ENCODE peak calls at places on chromosomes 12 and 14, in six cellular contexts. E is stimulated activated CD8-positive, alpha-beta memory T cell treated with anti-CD3 and anti-CD28 coated beads, Interleukin-15, amount 100 ng/mL, for 24 hours; O is endothelial cell; Z is NCI-H1092 treated with DMSO at 0.1 percent for 48 hours; L is activated CD4-positive, alpha-beta T cell treated with anti-CD3 and anti-CD28 coated beads, Interleukin-2, amount 50 U/mL, for 1 hour; C is fibroblast of mammary gland. U is an unnamed sample.

GRCh38 chr12:46409974-46410373 is 37.4 kb upstream of the SLC38A2 start:
- DNase-seq in L (no peak), O (no peak), C (no peak), E (no peak), Z (no peak), U (no peak)

GRCh38 chr12:57902371-57903042 is 38.9 kb upstream of the ATP23 start:
- DNase-seq in Z (no peak), E (no peak), O (no peak), C (no peak), L (no peak), U (no peak)

GRCh38 chr14:87217023-87217422 is 776.0 kb downstream of the GALC start:
- DNase-seq in O (no peak), Z (no peak), C (no peak), E (no peak), L (no peak), U (no peak)

GRCh38 chr14:36313898-36314297 is 6.5 kb downstream of the MBIP start:
- DNase-seq in E (no peak), O (no peak), C (no peak), Z (peak), L (no peak), U (no peak)

GRCh38 chr12:124599074-124599999 is 31.9 kb upstream of the NCOR2 start:
- DNase-seq in L (no peak), O (no peak), C (peak), E (no peak), Z (no peak), U (no peak)

GRCh38 chr12:53999596-54000104 is 311 bp upstream of the HOXC9 start:
- DNase-seq in O (no peak), Z (peak), C (peak), L (no peak), E (no peak), U (no peak)

GRCh38 chr12:120614873-120615272 is 25.6 kb upstream of the CABP1 start:
- DNase-seq in O (no peak), E (no peak), Z (no peak), C (no peak), L (no peak), U (no peak)

GRCh38 chr12:50101663-50102062 is 2.1 kb upstream of the GPD1 start:
- DNase-seq in L (no peak), E (no peak), C (peak), O (no peak), Z (no peak), U (no peak)

GRCh38 chr12:118098911-118099671 is 4.7 kb downstream of the VSIG10 start:
- DNase-seq in E (no peak), C (no peak), O (no peak), L (no peak), Z (no peak), U (no peak)

GRCh38 chr12:6925543-6926279 is 2.0 kb upstream of the ATN1 start:
- DNase-seq in E (no peak), Z (peak), O (peak), C (peak), L (no peak), U (no peak)

GRCh38 chr12:104337030-104337558 is 33.6 kb downstream of the EID3 start:
- DNase-seq in O (no peak), C (no peak), Z (no peak), E (no peak), L (no peak), U (no peak)

GRCh38 chr12:106288510-106289195 is 13.9 kb upstream of the TCP11L2 start:
- DNase-seq in Z (no peak), L (no peak), O (no peak), C (peak), E (no peak), U (no peak)

GRCh38 chr12:19771858-19772257 is 332.6 kb downstream of the AEBP2 start:
- DNase-seq in E (no peak), Z (no peak), L (no peak), C (peak), O (no peak), U (no peak)

GRCh38 chr14:58626441-58626840 is 11.3 kb upstream of the DACT1 start:
- DNase-seq in L (no peak), C (peak), Z (no peak), O (no peak), E (no peak), U (no peak)

GRCh38 chr12:54411398-54412241 is 7.4 kb downstream of the ITGA5 start:
- DNase-seq in L (peak), Z (no peak), E (no peak), C (peak), O (no peak), U (peak)

GRCh38 chr14:98953544-98954346 is 318.3 kb downstream of the BCL11B start:
- DNase-seq in L (no peak), E (no peak), C (peak), O (no peak), Z (no peak), U (no peak)

GRCh38 chr12:127509066-127509778 is 757.7 kb upstream of the TMEM132C start:
- DNase-seq in E (no peak), O (no peak), L (no peak), Z (no peak), C (peak), U (no peak)

GRCh38 chr12:48414046-48414445 is 58.3 kb upstream of the ANP32D start:
- DNase-seq in O (no peak), L (no peak), E (no peak), Z (no peak), C (no peak), U (no peak)

U was measured in naive thymus-derived CD8-positive, alpha-beta T cell.